ENCODE peak calls at places on chromosomes 13 and 19, in eight cellular contexts. One of them, this sample, is unnamed.

GRCh38 chr13:110475550-110476219 is 85.8 kb downstream of the RAB20 start:
- DNase-seq in thoracic aorta: no peak
- DNase-seq in ovary: no peak
- DNase-seq in A549: no peak
- DNase-seq in left ventricle myocardium inferior: no peak
- DNase-seq in CD8-positive, alpha-beta T cell: no peak
- DNase-seq in tibial nerve: no peak
- DNase-seq in transverse colon: no peak
- DNase-seq in this sample: no peak

GRCh38 chr13:60562081-60562764 is 165.2 kb downstream of the TDRD3 start:
- DNase-seq in transverse colon: no peak
- DNase-seq in thoracic aorta: no peak
- DNase-seq in CD8-positive, alpha-beta T cell: no peak
- DNase-seq in ovary: no peak
- DNase-seq in A549: no peak
- DNase-seq in tibial nerve: no peak
- DNase-seq in left ventricle myocardium inferior: no peak
- DNase-seq in this sample: no peak

GRCh38 chr19:34497112-34497805 is 15.7 kb downstream of the WTIP start:
- DNase-seq in transverse colon: no peak
- DNase-seq in left ventricle myocardium inferior: no peak
- DNase-seq in ovary: peak; percentile 26
- DNase-seq in thoracic aorta: no peak
- DNase-seq in CD8-positive, alpha-beta T cell: no peak
- DNase-seq in tibial nerve: no peak
- DNase-seq in A549: no peak
- DNase-seq in this sample: no peak

GRCh38 chr13:76980075-76980718 is 11.7 kb upstream of the CLN5 start:
- DNase-seq in tibial nerve: peak; percentile 78
- DNase-seq in ovary: peak; percentile 88
- DNase-seq in A549: peak; percentile 85
- DNase-seq in transverse colon: peak; percentile 83
- DNase-seq in CD8-positive, alpha-beta T cell: peak; percentile 82
- DNase-seq in left ventricle myocardium inferior: peak; percentile 78
- DNase-seq in thoracic aorta: no peak
- DNase-seq in this sample: peak; percentile 82

GRCh38 chr13:43170497-43170896 is 147.1 kb downstream of the DNAJC15 start:
- DNase-seq in transverse colon: no peak
- DNase-seq in thoracic aorta: no peak
- DNase-seq in A549: no peak
- DNase-seq in left ventricle myocardium inferior: no peak
- DNase-seq in CD8-positive, alpha-beta T cell: no peak
- DNase-seq in ovary: no peak
- DNase-seq in tibial nerve: no peak
- DNase-seq in this sample: no peak

GRCh38 chr13:35854286-35854685 is 276.9 kb downstream of the DCLK1 start:
- DNase-seq in thoracic aorta: no peak
- DNase-seq in CD8-positive, alpha-beta T cell: no peak
- DNase-seq in tibial nerve: no peak
- DNase-seq in left ventricle myocardium inferior: no peak
- DNase-seq in ovary: no peak
- DNase-seq in transverse colon: no peak
- DNase-seq in A549: no peak
- DNase-seq in this sample: no peak

GRCh38 chr13:101424381-101425155 is 8.3 kb upstream of the NALCN start:
- DNase-seq in CD8-positive, alpha-beta T cell: no peak
- DNase-seq in left ventricle myocardium inferior: no peak
- DNase-seq in thoracic aorta: no peak
- DNase-seq in A549: no peak
- DNase-seq in ovary: no peak
- DNase-seq in tibial nerve: no peak
- DNase-seq in transverse colon: no peak
- DNase-seq in this sample: no peak

GRCh38 chr19:13132471-13133166 is 14.6 kb downstream of the NACC1 start:
- DNase-seq in CD8-positive, alpha-beta T cell: peak; percentile 41
- DNase-seq in ovary: no peak
- DNase-seq in tibial nerve: no peak
- DNase-seq in left ventricle myocardium inferior: no peak
- DNase-seq in thoracic aorta: no peak
- DNase-seq in A549: no peak
- DNase-seq in transverse colon: no peak
- DNase-seq in this sample: no peak

GRCh38 chr13:112605531-112605990 is 17.6 kb upstream of the TUBGCP3 start:
- DNase-seq in CD8-positive, alpha-beta T cell: no peak
- DNase-seq in tibial nerve: no peak
- DNase-seq in thoracic aorta: no peak
- DNase-seq in transverse colon: no peak
- DNase-seq in left ventricle myocardium inferior: no peak
- DNase-seq in A549: no peak
- DNase-seq in ovary: no peak
- DNase-seq in this sample: no peak

GRCh38 chr19:801030-801860 is 4.0 kb downstream of the PTBP1 start:
- DNase-seq in left ventricle myocardium inferior: peak; percentile 88
- DNase-seq in transverse colon: peak; percentile 60
- DNase-seq in thoracic aorta: peak; percentile 55
- DNase-seq in A549: no peak
- DNase-seq in ovary: peak; percentile 80
- DNase-seq in CD8-positive, alpha-beta T cell: no peak
- DNase-seq in tibial nerve: no peak
- DNase-seq in this sample: peak; percentile 75

GRCh38 chr19:51644636-51645271 is 1.9 kb downstream of the SIGLEC14 start:
- DNase-seq in thoracic aorta: no peak
- DNase-seq in A549: no peak
- DNase-seq in left ventricle myocardium inferior: no peak
- DNase-seq in ovary: no peak
- DNase-seq in tibial nerve: no peak
- DNase-seq in CD8-positive, alpha-beta T cell: no peak
- DNase-seq in transverse colon: no peak
- DNase-seq in this sample: no peak

GRCh38 chr19:30522359-30522758 is 150.2 kb downstream of the ZNF536 start:
- DNase-seq in CD8-positive, alpha-beta T cell: no peak
- DNase-seq in thoracic aorta: no peak
- DNase-seq in left ventricle myocardium inferior: no peak
- DNase-seq in tibial nerve: no peak
- DNase-seq in transverse colon: no peak
- DNase-seq in A549: no peak
- DNase-seq in ovary: no peak
- DNase-seq in this sample: no peak

GRCh38 chr19:42474743-42475142 is 32.0 kb upstream of the CXCL17 start:
- DNase-seq in A549: no peak
- DNase-seq in ovary: no peak
- DNase-seq in CD8-positive, alpha-beta T cell: no peak
- DNase-seq in tibial nerve: no peak
- DNase-seq in transverse colon: no peak
- DNase-seq in left ventricle myocardium inferior: no peak
- DNase-seq in thoracic aorta: no peak
- DNase-seq in this sample: no peak
- H3K4me1 ChIP-seq in A549: peaks cover 12% of the 10 kb centered on the region
- H3K4me1 ChIP-seq in ovary: no peaks in the 10 kb centered on the region
- H3K4me1 ChIP-seq in CD8-positive, alpha-beta T cell: no peaks in the 10 kb centered on the region
- H3K4me1 ChIP-seq in tibial nerve: no peaks in the 10 kb centered on the region
- H3K4me1 ChIP-seq in transverse colon: peaks cover 10% of the 10 kb centered on the region
- H3K4me1 ChIP-seq in left ventricle myocardium inferior: no peaks in the 10 kb centered on the region
- H3K4me1 ChIP-seq in thoracic aorta: no peaks in the 10 kb centered on the region
- H3K4me1 ChIP-seq in this sample: peaks cover 10% of the 10 kb centered on the region

GRCh38 chr13:51311271-51311670 is 28.2 kb upstream of the SERPINE3 start:
- DNase-seq in thoracic aorta: no peak
- DNase-seq in CD8-positive, alpha-beta T cell: no peak
- DNase-seq in transverse colon: no peak
- DNase-seq in A549: no peak
- DNase-seq in tibial nerve: no peak
- DNase-seq in ovary: no peak
- DNase-seq in left ventricle myocardium inferior: no peak
- DNase-seq in this sample: no peak

GRCh38 chr13:51317262-51317661 is 22.2 kb upstream of the SERPINE3 start:
- DNase-seq in CD8-positive, alpha-beta T cell: no peak
- DNase-seq in tibial nerve: no peak
- DNase-seq in A549: no peak
- DNase-seq in left ventricle myocardium inferior: no peak
- DNase-seq in transverse colon: no peak
- DNase-seq in ovary: no peak
- DNase-seq in thoracic aorta: no peak
- DNase-seq in this sample: no peak

GRCh38 chr13:51315658-51316057 is 23.8 kb upstream of the SERPINE3 start:
- DNase-seq in thoracic aorta: no peak
- DNase-seq in A549: no peak
- DNase-seq in CD8-positive, alpha-beta T cell: no peak
- DNase-seq in transverse colon: no peak
- DNase-seq in left ventricle myocardium inferior: no peak
- DNase-seq in tibial nerve: no peak
- DNase-seq in ovary: no peak
- DNase-seq in this sample: no peak

GRCh38 chr13:51311957-51312520 is 27.5 kb upstream of the SERPINE3 start:
- DNase-seq in CD8-positive, alpha-beta T cell: no peak
- DNase-seq in left ventricle myocardium inferior: no peak
- DNase-seq in tibial nerve: no peak
- DNase-seq in thoracic aorta: no peak
- DNase-seq in ovary: no peak
- DNase-seq in transverse colon: no peak
- DNase-seq in A549: no peak
- DNase-seq in this sample: no peak

DNA sequence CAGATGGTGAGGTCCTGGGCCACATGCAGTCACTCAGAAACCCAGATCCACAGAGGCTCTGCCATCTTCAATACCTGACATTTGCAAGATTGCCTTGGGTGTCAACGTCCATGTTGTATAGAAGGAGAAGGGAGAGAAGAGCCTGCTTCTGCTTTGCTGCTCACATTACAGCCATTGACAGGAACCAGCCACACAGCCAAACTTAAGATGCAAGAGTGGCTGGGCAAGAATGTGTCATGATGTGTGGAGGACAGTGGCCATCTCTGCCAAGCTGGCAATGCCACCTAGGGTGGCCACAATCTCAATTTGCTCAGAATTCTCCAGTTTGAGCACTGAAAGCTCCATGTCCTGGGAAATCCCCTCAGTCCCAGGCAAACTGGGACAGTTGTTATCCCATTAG is 25.9 kb upstream of the SERPINE3 start:
- DNase-seq in ovary: no peak
- DNase-seq in A549: no peak
- DNase-seq in thoracic aorta: no peak
- DNase-seq in transverse colon: no peak
- DNase-seq in CD8-positive, alpha-beta T cell: no peak
- DNase-seq in tibial nerve: no peak
- DNase-seq in left ventricle myocardium inferior: no peak
- DNase-seq in this sample: no peak
- H3K4me3 ChIP-seq in ovary: no peak overlapping the region
- H3K4me3 ChIP-seq in A549: no peak overlapping the region
- H3K4me3 ChIP-seq in thoracic aorta: no peak overlapping the region
- H3K4me3 ChIP-seq in transverse colon: no peak overlapping the region
- H3K4me3 ChIP-seq in CD8-positive, alpha-beta T cell: no peak overlapping the region
- H3K4me3 ChIP-seq in tibial nerve: no peak overlapping the region
- H3K4me3 ChIP-seq in left ventricle myocardium inferior: no peak overlapping the region
- H3K4me3 ChIP-seq in this sample: no peak overlapping the region

DNA sequence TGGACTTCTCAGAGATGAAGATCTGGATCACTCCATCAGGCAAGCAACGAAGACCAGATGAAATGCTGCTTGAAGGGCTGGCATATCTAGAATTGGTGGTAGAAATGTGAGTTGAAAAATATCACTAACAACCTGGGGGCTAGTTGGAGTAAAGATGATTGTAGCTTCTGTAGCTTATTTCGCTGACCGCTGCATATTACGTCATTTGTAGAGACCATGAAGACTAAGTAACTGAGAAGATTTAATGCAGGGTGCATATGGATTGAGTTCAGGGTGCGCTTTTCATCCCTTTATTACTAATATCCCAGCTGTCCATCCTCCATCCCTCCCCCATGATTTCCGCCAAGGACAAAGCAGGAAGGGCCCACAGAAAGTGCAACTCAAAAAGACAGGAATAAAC is 1364.0 kb downstream of the PCDH9 start:
- DNase-seq in left ventricle myocardium inferior: no peak
- DNase-seq in thoracic aorta: no peak
- DNase-seq in tibial nerve: no peak
- DNase-seq in ovary: no peak
- DNase-seq in A549: no peak
- DNase-seq in CD8-positive, alpha-beta T cell: no peak
- DNase-seq in transverse colon: no peak
- DNase-seq in this sample: no peak
- TF ChIP-seq CTCF in left ventricle myocardium inferior: no peak
- TF ChIP-seq CTCF in thoracic aorta: no peak
- TF ChIP-seq CTCF in tibial nerve: no peak
- TF ChIP-seq CTCF in ovary: no peak
- TF ChIP-seq CTCF in A549: no peak
- TF ChIP-seq CTCF in CD8-positive, alpha-beta T cell: no peak
- TF ChIP-seq CTCF in transverse colon: no peak
- TF ChIP-seq CTCF in this sample: no peak

GRCh38 chr19:2063824-2064223 is 12.8 kb upstream of the MKNK2 start:
- DNase-seq in CD8-positive, alpha-beta T cell: no peak
- DNase-seq in tibial nerve: no peak
- DNase-seq in transverse colon: no peak
- DNase-seq in A549: no peak
- DNase-seq in left ventricle myocardium inferior: no peak
- DNase-seq in ovary: no peak
- DNase-seq in thoracic aorta: no peak
- DNase-seq in this sample: no peak

GRCh38 chr19:2062770-2063169 is 11.7 kb upstream of the MKNK2 start:
- DNase-seq in left ventricle myocardium inferior: no peak
- DNase-seq in tibial nerve: no peak
- DNase-seq in thoracic aorta: no peak
- DNase-seq in CD8-positive, alpha-beta T cell: no peak
- DNase-seq in transverse colon: no peak
- DNase-seq in ovary: no peak
- DNase-seq in A549: no peak
- DNase-seq in this sample: no peak

GRCh38 chr19:2064395-2064787 is 13.3 kb upstream of the MKNK2 start:
- DNase-seq in thoracic aorta: no peak
- DNase-seq in tibial nerve: no peak
- DNase-seq in transverse colon: no peak
- DNase-seq in left ventricle myocardium inferior: no peak
- DNase-seq in ovary: no peak
- DNase-seq in A549: no peak
- DNase-seq in CD8-positive, alpha-beta T cell: no peak
- DNase-seq in this sample: no peak

GRCh38 chr19:2061093-2061935 is 10.3 kb upstream of the MKNK2 start:
- DNase-seq in thoracic aorta: peak; percentile 99
- DNase-seq in left ventricle myocardium inferior: peak; percentile 99
- DNase-seq in tibial nerve: peak; percentile 100
- DNase-seq in transverse colon: peak; percentile 100
- DNase-seq in A549: peak; percentile 79
- DNase-seq in CD8-positive, alpha-beta T cell: peak; percentile 99
- DNase-seq in ovary: peak; percentile 100
- DNase-seq in this sample: peak; percentile 99

DNA sequence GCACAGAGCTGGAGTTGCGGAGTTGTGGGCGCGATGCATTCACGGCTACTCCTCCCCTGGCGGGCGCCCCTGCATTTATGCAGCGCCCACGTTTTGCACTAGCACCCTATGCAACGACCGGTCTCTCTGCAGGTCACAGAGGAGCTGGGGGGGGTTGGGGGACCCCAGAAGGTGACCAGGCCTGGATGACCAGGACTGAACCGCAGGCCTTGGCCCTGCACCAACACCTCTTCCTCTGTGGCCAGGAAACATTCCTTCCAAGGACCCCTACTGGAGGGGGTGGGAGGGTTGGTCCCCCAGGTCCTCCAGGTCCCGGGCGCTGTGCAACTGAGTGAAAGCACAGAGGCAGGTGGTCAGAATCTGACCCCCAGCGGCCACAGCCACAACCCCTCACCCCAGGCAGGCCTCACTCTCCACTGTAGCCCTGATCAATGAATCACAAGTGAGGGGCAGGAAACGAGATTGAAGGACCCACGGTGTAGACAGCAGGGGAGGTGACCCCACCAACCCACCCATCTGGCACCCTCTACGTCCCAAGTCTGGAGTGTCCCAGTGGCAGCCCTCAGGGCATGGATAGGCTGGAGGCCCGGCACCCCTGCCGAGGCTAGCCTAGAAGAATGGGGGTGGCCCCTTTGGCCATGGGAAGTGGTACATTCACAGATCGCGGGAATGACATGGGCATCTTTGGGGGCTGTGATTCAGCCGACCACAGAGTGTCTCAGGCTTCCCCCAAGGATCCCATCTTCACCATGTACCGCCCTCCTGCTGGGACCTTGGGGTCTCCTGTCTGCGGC is 11.1 kb upstream of the MKNK2 start:
- DNase-seq in CD8-positive, alpha-beta T cell: no peak
- DNase-seq in ovary: peak; percentile 68
- DNase-seq in thoracic aorta: no peak
- DNase-seq in transverse colon: no peak
- DNase-seq in left ventricle myocardium inferior: no peak
- DNase-seq in A549: no peak
- DNase-seq in tibial nerve: no peak
- DNase-seq in this sample: no peak
- H3K4me1 ChIP-seq in CD8-positive, alpha-beta T cell: peaks cover 48% of the 10 kb centered on the region
- H3K4me1 ChIP-seq in ovary: peaks cover 13% of the 10 kb centered on the region
- H3K4me1 ChIP-seq in thoracic aorta: peaks cover 40% of the 10 kb centered on the region
- H3K4me1 ChIP-seq in transverse colon: peaks cover 41% of the 10 kb centered on the region
- H3K4me1 ChIP-seq in left ventricle myocardium inferior: peaks cover 73% of the 10 kb centered on the region
- H3K4me1 ChIP-seq in A549: peaks cover 43% of the 10 kb centered on the region
- H3K4me1 ChIP-seq in tibial nerve: peaks cover 62% of the 10 kb centered on the region
- H3K4me1 ChIP-seq in this sample: peaks cover 33% of the 10 kb centered on the region